ENCODE peak calls at places on chromosome 18, in six cellular contexts. One of them, this sample, is unnamed. For H3K4me1, the result is how much of the 10 kb centered on the place peaks cover.

GRCh38 chr18:34544930-34545329 is 165.2 kb upstream of the DTNA start:
- DNase-seq in left lung: no peak
- DNase-seq in testis: no peak
- DNase-seq in HCT116: no peak
- DNase-seq in kidney: no peak
- DNase-seq in adrenal gland: no peak
- DNase-seq in this sample: no peak

GRCh38 chr18:6219116-6219717 is 195.5 kb downstream of the L3MBTL4 start:
- DNase-seq in left lung: no peak
- DNase-seq in HCT116: no peak
- DNase-seq in kidney: no peak
- DNase-seq in adrenal gland: peak
- DNase-seq in testis: peak
- DNase-seq in this sample: peak

GRCh38 chr18:10989486-10989885 is 159.9 kb downstream of the PIEZO2 start:
- DNase-seq in kidney: no peak
- DNase-seq in HCT116: no peak
- DNase-seq in left lung: no peak
- DNase-seq in adrenal gland: no peak
- DNase-seq in testis: no peak
- DNase-seq in this sample: no peak

GRCh38 chr18:74457043-74457742 is at the start of gene DIPK1C:
- DNase-seq in adrenal gland: no peak
- DNase-seq in kidney: no peak
- DNase-seq in HCT116: no peak
- DNase-seq in left lung: no peak
- DNase-seq in testis: peak
- DNase-seq in this sample: peak

GRCh38 chr18:79553696-79554095 is 125.9 kb upstream of the CTDP1 start:
- DNase-seq in left lung: peak
- DNase-seq in HCT116: no peak
- DNase-seq in kidney: peak
- DNase-seq in adrenal gland: no peak
- DNase-seq in testis: no peak
- DNase-seq in this sample: peak

GRCh38 chr18:27136208-27136535 is 48.9 kb downstream of the CHST9 start:
- DNase-seq in adrenal gland: no peak
- DNase-seq in kidney: peak
- DNase-seq in testis: no peak
- DNase-seq in left lung: peak
- DNase-seq in HCT116: no peak
- DNase-seq in this sample: peak

GRCh38 chr18:79507546-79508480 is 112.1 kb downstream of the NFATC1 start:
- DNase-seq in kidney: peak
- DNase-seq in testis: peak
- DNase-seq in left lung: peak
- DNase-seq in HCT116: no peak
- DNase-seq in adrenal gland: peak
- DNase-seq in this sample: no peak

GRCh38 chr18:13726972-13727331 is 479 bp downstream of the RNMT start:
- DNase-seq in HCT116: no peak
- DNase-seq in left lung: no peak
- DNase-seq in kidney: no peak
- DNase-seq in adrenal gland: peak
- DNase-seq in testis: peak
- DNase-seq in this sample: peak

GRCh38 chr18:36441872-36442271 is 144.4 kb downstream of the FHOD3 start:
- DNase-seq in HCT116: no peak
- DNase-seq in kidney: no peak
- DNase-seq in left lung: no peak
- DNase-seq in testis: no peak
- DNase-seq in adrenal gland: no peak
- DNase-seq in this sample: no peak

GRCh38 chr18:32674491-32674890 is 98.3 kb downstream of the KLHL14 start:
- DNase-seq in adrenal gland: no peak
- DNase-seq in HCT116: no peak
- DNase-seq in left lung: no peak
- DNase-seq in kidney: no peak
- DNase-seq in testis: peak
- DNase-seq in this sample: no peak

GRCh38 chr18:79552140-79552631 is 127.4 kb upstream of the CTDP1 start:
- DNase-seq in kidney: no peak
- DNase-seq in HCT116: no peak
- DNase-seq in left lung: peak
- DNase-seq in adrenal gland: no peak
- DNase-seq in testis: no peak
- DNase-seq in this sample: peak

GRCh38 chr18:32358529-32358928 is 112.2 kb downstream of the GAREM1 start:
- DNase-seq in HCT116: no peak
- DNase-seq in kidney: no peak
- DNase-seq in testis: peak
- DNase-seq in adrenal gland: peak
- DNase-seq in left lung: no peak
- DNase-seq in this sample: no peak

GRCh38 chr18:36578871-36579270 is 249.9 kb downstream of the TPGS2 start:
- DNase-seq in adrenal gland: peak
- DNase-seq in testis: no peak
- DNase-seq in left lung: no peak
- DNase-seq in HCT116: no peak
- DNase-seq in kidney: no peak
- DNase-seq in this sample: no peak

GRCh38 chr18:11147962-11148654 is 1.3 kb downstream of the PIEZO2 start:
- DNase-seq in HCT116: no peak
- DNase-seq in adrenal gland: peak
- DNase-seq in kidney: peak
- DNase-seq in left lung: no peak
- DNase-seq in testis: no peak
- DNase-seq in this sample: peak

GRCh38 chr18:35979112-35979511 is 6.6 kb downstream of the RMP24 start:
- DNase-seq in HCT116: no peak
- DNase-seq in kidney: no peak
- DNase-seq in adrenal gland: no peak
- DNase-seq in testis: no peak
- DNase-seq in left lung: no peak
- DNase-seq in this sample: no peak

GRCh38 chr18:3995476-3996102 is 459.5 kb downstream of the DLGAP1 start:
- DNase-seq in testis: peak
- DNase-seq in adrenal gland: peak
- DNase-seq in HCT116: peak
- DNase-seq in left lung: no peak
- DNase-seq in kidney: no peak
- DNase-seq in this sample: peak

GRCh38 chr18:2083691-2084090 is 487.6 kb downstream of the METTL4 start:
- DNase-seq in left lung: no peak
- DNase-seq in testis: peak
- DNase-seq in kidney: no peak
- DNase-seq in adrenal gland: no peak
- DNase-seq in HCT116: no peak
- DNase-seq in this sample: peak

GRCh38 chr18:36354989-36355388 is 57.5 kb downstream of the FHOD3 start:
- DNase-seq in adrenal gland: peak
- DNase-seq in HCT116: no peak
- DNase-seq in testis: no peak
- DNase-seq in kidney: no peak
- DNase-seq in left lung: no peak
- DNase-seq in this sample: no peak

GRCh38 chr18:3540805-3541548 is 91.0 kb downstream of the TGIF1 start:
- DNase-seq in kidney: no peak
- DNase-seq in adrenal gland: no peak
- DNase-seq in testis: no peak
- DNase-seq in left lung: no peak
- DNase-seq in HCT116: no peak
- DNase-seq in this sample: peak

GRCh38 chr18:35619468-35619867 is 37.9 kb downstream of the GALNT1 start:
- DNase-seq in left lung: no peak
- DNase-seq in adrenal gland: no peak
- DNase-seq in HCT116: no peak
- DNase-seq in kidney: no peak
- DNase-seq in testis: no peak
- DNase-seq in this sample: no peak

DNA sequence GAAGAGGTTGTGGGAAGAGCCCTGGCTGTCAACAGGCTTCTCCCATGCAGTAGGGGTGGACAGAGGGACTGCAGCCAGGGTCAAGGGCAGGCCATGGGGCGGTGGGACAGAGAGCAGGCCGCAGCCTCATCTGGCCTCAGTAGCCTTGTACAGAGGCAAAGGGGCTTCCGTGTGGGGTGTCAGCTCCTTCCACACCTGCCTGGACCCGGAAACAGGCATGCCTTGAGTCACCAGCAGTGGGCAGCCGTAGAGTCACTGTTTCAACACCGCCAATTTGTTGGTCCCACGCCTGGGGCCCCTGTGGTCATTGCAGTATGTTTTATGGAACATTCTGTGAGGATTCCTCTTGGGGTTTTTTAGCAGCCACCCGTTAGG is 173.0 kb downstream of the SMAD7 start:
- DNase-seq in HCT116: no peak
- DNase-seq in adrenal gland: no peak
- DNase-seq in testis: no peak
- DNase-seq in left lung: no peak
- DNase-seq in kidney: peak
- DNase-seq in this sample: no peak
- H3K4me1 ChIP-seq in HCT116: under half
- H3K4me1 ChIP-seq in adrenal gland: under half
- H3K4me1 ChIP-seq in testis: half or more
- H3K4me1 ChIP-seq in left lung: under half
- H3K4me1 ChIP-seq in kidney: under half
- H3K4me1 ChIP-seq in this sample: under half

GRCh38 chr18:54828290-54828871 is at the start of gene RAB27B:
- DNase-seq in testis: peak
- DNase-seq in adrenal gland: peak
- DNase-seq in left lung: peak
- DNase-seq in HCT116: peak
- DNase-seq in kidney: peak
- DNase-seq in this sample: peak

GRCh38 chr18:54825626-54826344 is 2.5 kb upstream of the RAB27B start:
- DNase-seq in left lung: no peak
- DNase-seq in HCT116: no peak
- DNase-seq in adrenal gland: no peak
- DNase-seq in kidney: no peak
- DNase-seq in testis: no peak
- DNase-seq in this sample: no peak

GRCh38 chr18:54828986-54829385 is 709 bp downstream of the RAB27B start:
- DNase-seq in adrenal gland: no peak
- DNase-seq in kidney: no peak
- DNase-seq in HCT116: no peak
- DNase-seq in testis: no peak
- DNase-seq in left lung: no peak
- DNase-seq in this sample: no peak

GRCh38 chr18:54830260-54830659 is 2.0 kb downstream of the RAB27B start:
- DNase-seq in left lung: no peak
- DNase-seq in testis: no peak
- DNase-seq in HCT116: no peak
- DNase-seq in kidney: no peak
- DNase-seq in adrenal gland: no peak
- DNase-seq in this sample: no peak

DNA sequence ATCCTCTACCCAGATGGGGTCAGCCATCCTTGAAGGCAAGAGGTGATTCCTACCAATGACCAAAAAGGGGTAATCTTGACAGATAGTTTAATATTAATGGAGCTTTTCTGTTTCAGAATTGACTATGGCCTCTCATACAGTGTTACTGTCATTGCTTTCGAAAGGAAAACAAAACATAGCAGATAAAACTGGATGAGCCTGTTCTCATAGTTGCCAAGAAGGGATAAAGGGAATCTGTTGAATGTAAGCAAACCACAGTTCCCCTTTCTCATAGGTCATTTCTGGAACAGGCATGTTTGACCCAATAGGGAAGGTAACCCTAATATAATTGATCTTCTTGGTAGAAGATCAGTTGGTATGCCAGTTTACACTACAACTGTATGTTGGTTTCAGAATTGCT is 1.6 kb downstream of the RAB27B start:
- DNase-seq in HCT116: no peak
- DNase-seq in kidney: no peak
- DNase-seq in left lung: no peak
- DNase-seq in testis: no peak
- DNase-seq in adrenal gland: no peak
- DNase-seq in this sample: no peak
- H3K4me3 ChIP-seq in HCT116: no peak
- H3K4me3 ChIP-seq in kidney: no peak
- H3K4me3 ChIP-seq in left lung: peak
- H3K4me3 ChIP-seq in testis: no peak
- H3K4me3 ChIP-seq in adrenal gland: no peak
- H3K4me3 ChIP-seq in this sample: no peak

GRCh38 chr18:77101410-77102245 is 31.0 kb downstream of the MBP start:
- DNase-seq in adrenal gland: peak
- DNase-seq in left lung: peak
- DNase-seq in HCT116: peak
- DNase-seq in kidney: peak
- DNase-seq in testis: peak
- DNase-seq in this sample: peak

GRCh38 chr18:77098033-77098432 is 34.5 kb downstream of the MBP start:
- DNase-seq in HCT116: no peak
- DNase-seq in kidney: no peak
- DNase-seq in left lung: no peak
- DNase-seq in adrenal gland: no peak
- DNase-seq in testis: no peak
- DNase-seq in this sample: no peak

GRCh38 chr18:77100751-77101355 is 31.7 kb downstream of the MBP start:
- DNase-seq in left lung: no peak
- DNase-seq in adrenal gland: no peak
- DNase-seq in HCT116: no peak
- DNase-seq in testis: no peak
- DNase-seq in kidney: no peak
- DNase-seq in this sample: no peak

GRCh38 chr18:77098554-77099174 is 33.9 kb downstream of the MBP start:
- DNase-seq in kidney: no peak
- DNase-seq in left lung: no peak
- DNase-seq in HCT116: no peak
- DNase-seq in testis: no peak
- DNase-seq in adrenal gland: no peak
- DNase-seq in this sample: peak

GRCh38 chr18:77099501-77100370 is 32.8 kb downstream of the MBP start:
- DNase-seq in testis: no peak
- DNase-seq in HCT116: no peak
- DNase-seq in kidney: no peak
- DNase-seq in left lung: no peak
- DNase-seq in adrenal gland: no peak
- DNase-seq in this sample: peak
- H3K4me1 ChIP-seq in testis: under half
- H3K4me1 ChIP-seq in HCT116: under half
- H3K4me1 ChIP-seq in kidney: under half
- H3K4me1 ChIP-seq in left lung: under half
- H3K4me1 ChIP-seq in adrenal gland: under half
- H3K4me1 ChIP-seq in this sample: under half

DNA sequence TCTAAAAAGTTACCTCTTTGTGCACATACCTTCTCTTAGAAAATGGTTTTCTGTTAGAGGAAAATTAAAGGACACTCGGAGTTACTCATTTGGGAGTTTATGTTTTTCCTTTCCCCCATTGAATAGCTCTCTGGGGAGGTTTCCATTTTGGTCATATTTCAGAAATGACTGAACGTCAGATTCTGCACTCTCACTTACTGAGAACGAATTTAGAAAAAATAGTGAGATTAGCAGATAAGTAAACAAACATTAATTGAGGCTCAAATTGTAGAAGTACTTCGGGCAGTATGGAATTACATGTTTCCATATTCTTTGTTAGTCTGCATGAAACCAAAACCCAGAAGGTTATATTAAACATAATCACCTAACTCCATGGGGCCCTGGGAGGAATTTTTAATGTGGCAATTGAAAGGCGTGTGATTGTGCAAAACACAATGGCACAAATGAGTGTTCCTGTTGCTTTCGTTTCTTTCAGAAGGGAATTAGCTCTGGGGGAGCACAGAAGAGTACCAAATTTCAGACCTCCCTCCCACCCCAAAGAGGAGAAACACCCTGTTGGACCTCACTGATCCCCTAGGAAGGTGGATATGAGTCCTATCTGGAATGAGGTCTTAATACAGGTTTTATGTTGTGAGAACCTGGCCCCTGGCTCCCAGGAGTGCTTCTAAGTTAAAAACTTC is 212.3 kb downstream of the BCL2 start:
- DNase-seq in HCT116: no peak
- DNase-seq in kidney: no peak
- DNase-seq in testis: no peak
- DNase-seq in adrenal gland: no peak
- DNase-seq in left lung: no peak
- DNase-seq in this sample: no peak
- H3K4me3 ChIP-seq in HCT116: no peak
- H3K4me3 ChIP-seq in kidney: no peak
- H3K4me3 ChIP-seq in testis: no peak
- H3K4me3 ChIP-seq in adrenal gland: no peak
- H3K4me3 ChIP-seq in left lung: no peak
- H3K4me3 ChIP-seq in this sample: no peak